ENCODE peak calls at places on chromosome 16, in four cellular contexts. U is GM12878, I is H1, B is HepG2. S is an unnamed sample. For H3K4me1, the result is how much of the 10 kb centered on the place peaks cover.

GRCh38 chr16:22161999-22162657 is at the start of gene SDR42E2:
- DNase-seq in I (peak), U (no peak), B (no peak), S (no peak)

GRCh38 chr16:62225675-62226074 is 189.4 kb upstream of the CDH8 start:
- DNase-seq in U (peak), B (peak), I (peak), S (peak)

GRCh38 chr16:27786221-27786848 is 236.4 kb downstream of the KATNIP start:
- DNase-seq in B (peak), I (no peak), U (no peak), S (no peak)

GRCh38 chr16:84537431-84538151 is 33.1 kb upstream of the MEAK7 start:
- DNase-seq in I (no peak), U (no peak), B (no peak), S (no peak)

GRCh38 chr16:73464834-73465233 is 416.9 kb upstream of the ZFHX3 start:
- DNase-seq in B (no peak), U (no peak), I (no peak), S (no peak)

GRCh38 chr16:28309811-28310311 is 17.5 kb downstream of the SBK1 start:
- DNase-seq in B (no peak), I (no peak), U (no peak), S (no peak)

GRCh38 chr16:49356728-49357488 is 16.7 kb upstream of the C16orf78 start:
- DNase-seq in U (no peak), I (no peak), B (no peak), S (no peak)

GRCh38 chr16:87791295-87792204 is 25.8 kb upstream of the KLHDC4 start:
- DNase-seq in I (no peak), U (no peak), B (no peak), S (no peak)

GRCh38 chr16:72400257-72401078 is 228.5 kb upstream of the PMFBP1 start:
- DNase-seq in B (peak), U (peak), I (no peak), S (peak)

GRCh38 chr16:22685162-22685830 is 128.7 kb upstream of the HS3ST2 start:
- DNase-seq in B (no peak), I (no peak), U (no peak), S (no peak)

GRCh38 chr16:49931931-49932330 is 76.0 kb upstream of the ZNF423 start:
- DNase-seq in B (no peak), U (no peak), I (no peak), S (no peak)

GRCh38 chr16:24077989-24078388 is 178.1 kb upstream of the CACNG3 start:
- DNase-seq in U (no peak), B (no peak), I (no peak), S (no peak)

GRCh38 chr16:70746040-70746707 is 54.8 kb downstream of the VAC14 start:
- DNase-seq in B (peak), U (no peak), I (no peak), S (no peak)
- TF ChIP-seq SUZ12 in B (no peak), U (no peak), I (no peak), S (no peak)

DNA sequence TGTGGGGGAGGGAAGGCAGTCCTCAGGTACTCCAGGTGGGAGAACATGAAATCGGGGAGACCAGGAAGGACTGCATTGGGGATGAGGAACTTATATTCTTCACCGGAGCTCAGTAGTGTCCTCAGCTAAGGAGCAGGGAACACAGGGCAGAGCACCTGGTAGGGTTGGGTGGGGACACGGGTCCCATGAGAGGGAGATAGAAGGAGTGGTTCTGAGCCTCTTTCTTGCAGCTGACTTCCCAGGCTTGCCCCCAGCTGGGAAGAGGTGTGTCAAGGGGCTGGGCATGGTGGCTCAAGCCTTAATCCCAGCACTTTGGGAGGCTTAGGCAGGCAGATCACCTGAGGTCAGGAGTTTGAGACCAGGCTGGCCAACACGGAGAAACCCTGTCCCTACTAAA is 2.1 kb downstream of the FHOD1 start:
- DNase-seq in I (no peak), B (no peak), U (no peak), S (no peak)
- H3K4me1 ChIP-seq in I (under half), B (half or more), U (under half), S (half or more)

DNA sequence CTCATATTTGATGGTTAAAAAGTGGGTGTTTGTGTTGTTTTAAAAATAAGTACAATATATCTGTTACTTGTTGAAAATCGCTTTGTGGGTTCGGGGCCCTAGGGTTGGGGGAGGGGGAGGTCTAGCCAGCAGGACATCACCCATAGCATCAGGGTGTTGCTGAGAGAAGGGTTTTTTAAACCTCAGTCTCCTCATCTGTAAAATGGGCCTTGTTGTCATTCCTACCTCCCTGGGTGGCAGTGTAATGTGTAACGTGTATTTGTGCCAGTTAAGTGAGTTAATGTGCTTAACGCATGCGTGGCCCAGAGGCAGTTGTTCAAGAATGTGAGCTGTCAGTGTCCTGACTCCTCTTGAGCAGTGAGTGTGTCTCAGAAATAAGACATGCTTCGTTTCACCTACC is 128.9 kb downstream of the CMIP start:
- DNase-seq in B (no peak), I (no peak), U (no peak), S (no peak)
- TF ChIP-seq SUZ12 in B (no peak), I (no peak), U (no peak), S (no peak)

GRCh38 chr16:55499281-55499680 is 9.6 kb upstream of the LPCAT2 start:
- DNase-seq in U (no peak), I (no peak), B (no peak), S (no peak)
- H3K4me1 ChIP-seq in U (under half), I (under half), B (half or more), S (under half)

GRCh38 chr16:89001117-89002027 is 24.4 kb upstream of the CBFA2T3 start:
- DNase-seq in U (no peak), B (no peak), I (no peak), S (no peak)
- TF ChIP-seq SUZ12 in U (no peak), B (no peak), I (no peak), S (no peak)

GRCh38 chr16:70701596-70701995 is 15.7 kb upstream of the MTSS2 start:
- DNase-seq in I (no peak), U (no peak), B (no peak), S (no peak)

GRCh38 chr16:70703835-70704381 is 18.1 kb upstream of the MTSS2 start:
- DNase-seq in U (no peak), B (no peak), I (no peak), S (no peak)

GRCh38 chr16:70703041-70703834 is 17.4 kb upstream of the MTSS2 start:
- DNase-seq in B (peak), I (no peak), U (no peak), S (peak)

GRCh38 chr16:70701998-70702397 is 16.1 kb upstream of the MTSS2 start:
- DNase-seq in B (no peak), U (no peak), I (no peak), S (no peak)

DNA sequence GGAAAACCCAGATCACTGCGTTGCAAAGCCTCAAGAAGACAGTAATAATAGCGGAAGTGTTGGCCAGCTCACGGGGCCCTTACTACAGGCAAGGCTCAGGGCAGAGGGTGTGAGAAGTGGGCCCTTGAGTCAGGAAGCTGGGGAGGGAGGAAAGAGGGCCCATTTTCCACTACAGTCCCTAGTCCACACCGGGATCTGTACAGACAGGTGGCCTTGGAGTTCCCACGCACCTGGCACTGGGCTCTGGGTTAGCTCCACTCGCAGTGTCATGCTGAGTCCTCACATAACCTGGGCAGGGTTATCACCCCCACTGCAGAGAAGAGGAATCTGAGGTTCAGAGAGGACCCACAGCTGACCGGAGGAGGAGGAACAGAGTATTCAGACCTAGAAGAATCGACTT is 16.8 kb upstream of the MTSS2 start:
- DNase-seq in B (no peak), U (no peak), I (no peak), S (no peak)
- H3K4me1 ChIP-seq in B (half or more), U (under half), I (under half), S (half or more)

S was measured in NT2/D1.